ENCODE peak calls at places on chromosomes 16 and 17, in seven cellular contexts. One of them, this sample, is unnamed.

GRCh38 chr17:82295472-82295814 is 21.9 kb upstream of the CSNK1D start:
- DNase-seq in gastrocnemius medialis: no peak
- DNase-seq in BJ: no peak
- DNase-seq in OCI-LY7: no peak
- DNase-seq in fibroblast of villous mesenchyme: no peak
- DNase-seq in ovary: no peak
- DNase-seq in fibroblast of lung: no peak
- DNase-seq in this sample: no peak

GRCh38 chr17:56822725-56823124 is 11.0 kb downstream of the C17orf67 start:
- DNase-seq in ovary: no peak
- DNase-seq in BJ: no peak
- DNase-seq in fibroblast of lung: no peak
- DNase-seq in OCI-LY7: no peak
- DNase-seq in fibroblast of villous mesenchyme: no peak
- DNase-seq in gastrocnemius medialis: no peak
- DNase-seq in this sample: no peak

GRCh38 chr16:3879887-3880564 is 487 bp downstream of the CREBBP start:
- DNase-seq in BJ: no peak
- DNase-seq in OCI-LY7: peak; percentile 80
- DNase-seq in fibroblast of lung: peak; percentile 52
- DNase-seq in gastrocnemius medialis: peak; percentile 69
- DNase-seq in fibroblast of villous mesenchyme: peak; percentile 60
- DNase-seq in ovary: peak; percentile 83
- DNase-seq in this sample: peak; percentile 71

GRCh38 chr16:69223882-69224281 is 36.9 kb downstream of the SNTB2 start:
- DNase-seq in ovary: no peak
- DNase-seq in fibroblast of lung: peak; percentile 62
- DNase-seq in gastrocnemius medialis: no peak
- DNase-seq in OCI-LY7: no peak
- DNase-seq in BJ: no peak
- DNase-seq in fibroblast of villous mesenchyme: no peak
- DNase-seq in this sample: peak; percentile 19

GRCh38 chr17:57516290-57517215 is 228.5 kb downstream of the CCDC182 start:
- DNase-seq in gastrocnemius medialis: no peak
- DNase-seq in fibroblast of lung: no peak
- DNase-seq in BJ: no peak
- DNase-seq in OCI-LY7: no peak
- DNase-seq in ovary: no peak
- DNase-seq in fibroblast of villous mesenchyme: no peak
- DNase-seq in this sample: peak; percentile 52

GRCh38 chr16:83977056-83977815 is 9.2 kb downstream of the NECAB2 start:
- DNase-seq in ovary: no peak
- DNase-seq in fibroblast of villous mesenchyme: no peak
- DNase-seq in BJ: no peak
- DNase-seq in OCI-LY7: no peak
- DNase-seq in gastrocnemius medialis: peak; percentile 4
- DNase-seq in fibroblast of lung: no peak
- DNase-seq in this sample: no peak

GRCh38 chr17:73863761-73864535 is 219.7 kb upstream of the SDK2 start:
- DNase-seq in gastrocnemius medialis: no peak
- DNase-seq in BJ: no peak
- DNase-seq in fibroblast of lung: no peak
- DNase-seq in OCI-LY7: no peak
- DNase-seq in fibroblast of villous mesenchyme: no peak
- DNase-seq in ovary: no peak
- DNase-seq in this sample: no peak

GRCh38 chr17:82830249-82830661 is 9.6 kb downstream of the ZNF750 start:
- DNase-seq in fibroblast of villous mesenchyme: peak; percentile 37
- DNase-seq in BJ: no peak
- DNase-seq in fibroblast of lung: peak; percentile 18
- DNase-seq in ovary: peak; percentile 75
- DNase-seq in OCI-LY7: no peak
- DNase-seq in gastrocnemius medialis: peak; percentile 40
- DNase-seq in this sample: no peak

GRCh38 chr17:2711608-2712299 is at the start of gene CLUH:
- DNase-seq in fibroblast of villous mesenchyme: peak; percentile 98
- DNase-seq in ovary: peak; percentile 95
- DNase-seq in gastrocnemius medialis: peak; percentile 98
- DNase-seq in OCI-LY7: peak; percentile 94
- DNase-seq in BJ: peak; percentile 81
- DNase-seq in fibroblast of lung: peak; percentile 97
- DNase-seq in this sample: peak; percentile 99

GRCh38 chr17:43468746-43469544 is 14.8 kb upstream of the DHX8 start:
- DNase-seq in BJ: peak; percentile 84
- DNase-seq in fibroblast of lung: peak; percentile 98
- DNase-seq in OCI-LY7: no peak
- DNase-seq in fibroblast of villous mesenchyme: peak; percentile 52
- DNase-seq in ovary: no peak
- DNase-seq in gastrocnemius medialis: no peak
- DNase-seq in this sample: peak; percentile 100

GRCh38 chr16:12613131-12613991 is 190.3 kb downstream of the CPPED1 start:
- DNase-seq in fibroblast of lung: peak; percentile 67
- DNase-seq in fibroblast of villous mesenchyme: peak; percentile 3
- DNase-seq in OCI-LY7: no peak
- DNase-seq in gastrocnemius medialis: no peak
- DNase-seq in BJ: peak; percentile 2
- DNase-seq in ovary: no peak
- DNase-seq in this sample: peak; percentile 19

GRCh38 chr17:17426184-17426583 is 50.6 kb upstream of the MED9 start:
- DNase-seq in gastrocnemius medialis: no peak
- DNase-seq in fibroblast of villous mesenchyme: no peak
- DNase-seq in BJ: no peak
- DNase-seq in fibroblast of lung: no peak
- DNase-seq in ovary: no peak
- DNase-seq in OCI-LY7: no peak
- DNase-seq in this sample: no peak

GRCh38 chr17:17835415-17836249 is 1.2 kb downstream of the SREBF1 start:
- DNase-seq in BJ: no peak
- DNase-seq in gastrocnemius medialis: no peak
- DNase-seq in fibroblast of villous mesenchyme: no peak
- DNase-seq in OCI-LY7: peak; percentile 30
- DNase-seq in ovary: no peak
- DNase-seq in fibroblast of lung: no peak
- DNase-seq in this sample: no peak

GRCh38 chr17:81331527-81332043 is 36.5 kb upstream of the SLC38A10 start:
- DNase-seq in ovary: peak; percentile 34
- DNase-seq in gastrocnemius medialis: peak; percentile 56
- DNase-seq in OCI-LY7: no peak
- DNase-seq in fibroblast of villous mesenchyme: no peak
- DNase-seq in fibroblast of lung: no peak
- DNase-seq in BJ: no peak
- DNase-seq in this sample: no peak

GRCh38 chr17:42578282-42578869 is 847 bp upstream of the PSMC3IP start:
- DNase-seq in BJ: no peak
- DNase-seq in fibroblast of villous mesenchyme: peak; percentile 72
- DNase-seq in OCI-LY7: peak; percentile 93
- DNase-seq in ovary: peak; percentile 81
- DNase-seq in gastrocnemius medialis: peak; percentile 75
- DNase-seq in fibroblast of lung: peak; percentile 59
- DNase-seq in this sample: peak; percentile 75

GRCh38 chr17:44345497-44346026 is 460 bp downstream of the GRN start:
- DNase-seq in BJ: no peak
- DNase-seq in fibroblast of lung: peak; percentile 51
- DNase-seq in ovary: peak; percentile 62
- DNase-seq in gastrocnemius medialis: peak; percentile 52
- DNase-seq in OCI-LY7: peak; percentile 71
- DNase-seq in fibroblast of villous mesenchyme: peak; percentile 63
- DNase-seq in this sample: peak; percentile 70

GRCh38 chr16:71626018-71626857 is at the start of gene MARVELD3:
- DNase-seq in BJ: no peak
- DNase-seq in OCI-LY7: no peak
- DNase-seq in gastrocnemius medialis: no peak
- DNase-seq in fibroblast of lung: no peak
- DNase-seq in fibroblast of villous mesenchyme: no peak
- DNase-seq in ovary: peak; percentile 36
- DNase-seq in this sample: peak; percentile 79

GRCh38 chr16:10835281-10835931 is 16.8 kb upstream of the TVP23A start:
- DNase-seq in fibroblast of villous mesenchyme: no peak
- DNase-seq in gastrocnemius medialis: no peak
- DNase-seq in ovary: no peak
- DNase-seq in BJ: no peak
- DNase-seq in fibroblast of lung: no peak
- DNase-seq in OCI-LY7: no peak
- DNase-seq in this sample: no peak

GRCh38 chr17:57675427-57675826 is 69.7 kb downstream of the CCDC182 start:
- DNase-seq in OCI-LY7: no peak
- DNase-seq in fibroblast of villous mesenchyme: no peak
- DNase-seq in ovary: no peak
- DNase-seq in BJ: no peak
- DNase-seq in fibroblast of lung: no peak
- DNase-seq in gastrocnemius medialis: no peak
- DNase-seq in this sample: no peak

GRCh38 chr17:78398390-78398789 is 19.9 kb downstream of the PGS1 start:
- DNase-seq in fibroblast of lung: no peak
- DNase-seq in ovary: no peak
- DNase-seq in fibroblast of villous mesenchyme: no peak
- DNase-seq in gastrocnemius medialis: no peak
- DNase-seq in BJ: no peak
- DNase-seq in OCI-LY7: no peak
- DNase-seq in this sample: no peak

GRCh38 chr17:32936894-32937500 is 9.0 kb downstream of the TMEM98 start:
- DNase-seq in ovary: peak; percentile 90
- DNase-seq in fibroblast of villous mesenchyme: peak; percentile 78
- DNase-seq in fibroblast of lung: peak; percentile 58
- DNase-seq in gastrocnemius medialis: peak; percentile 21
- DNase-seq in BJ: no peak
- DNase-seq in OCI-LY7: peak; percentile 64
- DNase-seq in this sample: peak; percentile 70
- TF ChIP-seq CTCF in ovary: peak; percentile 97
- TF ChIP-seq CTCF in fibroblast of villous mesenchyme: peak; percentile 81
- TF ChIP-seq CTCF in fibroblast of lung: peak; percentile 47
- TF ChIP-seq CTCF in gastrocnemius medialis: peak; percentile 71
- TF ChIP-seq CTCF in BJ: peak; percentile 82
- TF ChIP-seq CTCF in OCI-LY7: peak; percentile 85
- TF ChIP-seq CTCF in this sample: peak; percentile 90

GRCh38 chr17:19386276-19386863 is 620 bp downstream of the MFAP4 start:
- DNase-seq in fibroblast of villous mesenchyme: peak; percentile 90
- DNase-seq in OCI-LY7: no peak
- DNase-seq in BJ: peak; percentile 53
- DNase-seq in fibroblast of lung: peak; percentile 82
- DNase-seq in gastrocnemius medialis: peak; percentile 76
- DNase-seq in ovary: peak; percentile 68
- DNase-seq in this sample: peak; percentile 95
- H3K4me3 ChIP-seq in fibroblast of villous mesenchyme: peak overlapping the region; percentile 67
- H3K4me3 ChIP-seq in OCI-LY7: no peak overlapping the region
- H3K4me3 ChIP-seq in BJ: peak overlapping the region; percentile 53
- H3K4me3 ChIP-seq in fibroblast of lung: peak overlapping the region; percentile 24
- H3K4me3 ChIP-seq in gastrocnemius medialis: peak overlapping the region; percentile 11
- H3K4me3 ChIP-seq in ovary: peak overlapping the region; percentile 19
- H3K4me3 ChIP-seq in this sample: no peak overlapping the region

GRCh38 chr17:63497708-63498483 is 21.0 kb downstream of the ACE start:
- DNase-seq in gastrocnemius medialis: no peak
- DNase-seq in OCI-LY7: peak; percentile 59
- DNase-seq in fibroblast of villous mesenchyme: peak; percentile 6
- DNase-seq in BJ: no peak
- DNase-seq in ovary: no peak
- DNase-seq in fibroblast of lung: peak; percentile 4
- DNase-seq in this sample: peak; percentile 35
- TF ChIP-seq CTCF in gastrocnemius medialis: no peak
- TF ChIP-seq CTCF in OCI-LY7: peak; percentile 73
- TF ChIP-seq CTCF in fibroblast of villous mesenchyme: peak; percentile 31
- TF ChIP-seq CTCF in BJ: no peak
- TF ChIP-seq CTCF in ovary: no peak
- TF ChIP-seq CTCF in fibroblast of lung: no peak
- TF ChIP-seq CTCF in this sample: no peak

GRCh38 chr17:28738680-28739384 is 5.0 kb upstream of the TRAF4 start:
- DNase-seq in ovary: no peak
- DNase-seq in BJ: no peak
- DNase-seq in fibroblast of lung: no peak
- DNase-seq in OCI-LY7: peak; percentile 88
- DNase-seq in gastrocnemius medialis: no peak
- DNase-seq in fibroblast of villous mesenchyme: no peak
- DNase-seq in this sample: no peak

GRCh38 chr17:28737316-28737715 is 6.5 kb upstream of the TRAF4 start:
- DNase-seq in fibroblast of villous mesenchyme: no peak
- DNase-seq in OCI-LY7: no peak
- DNase-seq in gastrocnemius medialis: no peak
- DNase-seq in ovary: no peak
- DNase-seq in BJ: no peak
- DNase-seq in fibroblast of lung: no peak
- DNase-seq in this sample: no peak

GRCh38 chr17:28735242-28735722 is 6.7 kb downstream of the NEK8 start:
- DNase-seq in fibroblast of lung: no peak
- DNase-seq in fibroblast of villous mesenchyme: no peak
- DNase-seq in gastrocnemius medialis: peak; percentile 69
- DNase-seq in ovary: no peak
- DNase-seq in OCI-LY7: no peak
- DNase-seq in BJ: no peak
- DNase-seq in this sample: peak; percentile 54

GRCh38 chr17:28740406-28741357 is 3.1 kb upstream of the TRAF4 start:
- DNase-seq in fibroblast of lung: no peak
- DNase-seq in ovary: no peak
- DNase-seq in gastrocnemius medialis: no peak
- DNase-seq in OCI-LY7: no peak
- DNase-seq in fibroblast of villous mesenchyme: no peak
- DNase-seq in BJ: no peak
- DNase-seq in this sample: no peak

DNA sequence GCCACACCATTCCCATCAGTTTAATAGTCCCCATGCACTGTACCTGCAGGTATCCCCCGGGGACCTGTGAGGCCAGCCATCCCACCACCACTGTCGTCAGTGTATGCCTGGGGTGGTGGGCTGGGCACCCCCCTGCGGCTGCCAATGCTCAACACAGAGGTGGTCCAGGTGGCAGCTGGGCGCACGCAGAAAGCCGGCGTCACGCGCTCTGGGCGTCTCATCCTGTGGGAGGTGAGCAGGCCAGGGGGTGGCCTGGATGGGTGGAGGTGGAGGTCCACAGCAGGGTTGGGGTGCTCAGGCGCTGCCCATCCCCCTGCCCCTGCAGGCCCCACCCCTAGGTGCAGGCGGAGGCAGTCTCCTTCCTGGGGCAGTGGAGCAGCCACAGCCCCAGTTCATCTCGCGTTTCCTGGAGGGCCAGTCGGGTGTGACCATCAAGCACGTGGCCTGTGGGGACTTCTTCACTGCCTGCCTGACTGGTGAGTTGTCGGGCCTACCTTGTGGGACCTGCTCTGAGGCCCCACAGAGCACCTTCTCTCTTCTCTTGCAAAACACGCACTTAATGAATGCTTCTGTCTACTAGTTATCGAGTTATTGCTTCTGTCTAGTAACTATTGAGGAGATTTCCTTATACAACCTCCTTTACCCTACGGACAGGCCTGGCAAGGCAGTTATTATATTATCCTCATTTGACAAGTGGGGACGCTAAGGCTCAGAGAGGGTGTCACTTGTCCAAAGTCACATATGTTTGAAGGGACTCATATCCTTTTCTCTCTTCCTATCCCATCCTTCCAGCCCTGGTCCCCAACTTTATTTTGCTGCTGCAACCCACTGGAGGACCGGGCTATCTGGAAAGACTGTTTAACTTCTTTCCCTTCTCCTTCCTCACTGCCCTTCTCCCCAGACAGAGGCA is 5.8 kb upstream of the TRAF4 start:
- DNase-seq in OCI-LY7: peak; percentile 96
- DNase-seq in fibroblast of villous mesenchyme: no peak
- DNase-seq in gastrocnemius medialis: no peak
- DNase-seq in ovary: no peak
- DNase-seq in BJ: no peak
- DNase-seq in fibroblast of lung: no peak
- DNase-seq in this sample: peak; percentile 49
- H3K4me3 ChIP-seq in OCI-LY7: peak overlapping the region; percentile 60
- H3K4me3 ChIP-seq in fibroblast of villous mesenchyme: no peak overlapping the region
- H3K4me3 ChIP-seq in gastrocnemius medialis: no peak overlapping the region
- H3K4me3 ChIP-seq in ovary: no peak overlapping the region
- H3K4me3 ChIP-seq in BJ: no peak overlapping the region
- H3K4me3 ChIP-seq in fibroblast of lung: no peak overlapping the region
- H3K4me3 ChIP-seq in this sample: no peak overlapping the region

GRCh38 chr17:75113798-75114551 is 4.2 kb downstream of the ARMC7 start:
- DNase-seq in fibroblast of villous mesenchyme: peak; percentile 95
- DNase-seq in BJ: peak; percentile 36
- DNase-seq in gastrocnemius medialis: peak; percentile 86
- DNase-seq in OCI-LY7: peak; percentile 96
- DNase-seq in ovary: peak; percentile 92
- DNase-seq in fibroblast of lung: peak; percentile 79
- DNase-seq in this sample: peak; percentile 90
- TF ChIP-seq CTCF in fibroblast of villous mesenchyme: peak; percentile 93
- TF ChIP-seq CTCF in BJ: peak; percentile 92
- TF ChIP-seq CTCF in gastrocnemius medialis: peak; percentile 97
- TF ChIP-seq CTCF in OCI-LY7: peak; percentile 99
- TF ChIP-seq CTCF in ovary: peak; percentile 88
- TF ChIP-seq CTCF in fibroblast of lung: peak; percentile 85
- TF ChIP-seq CTCF in this sample: peak; percentile 90

This sample was measured in epithelial cell of esophagus.